ENCODE peak calls at places on chromosomes 3 and 15, in six cellular contexts. S, Z, K, N, Q and H are unnamed samples.
A peak's percentile ranks its signal among the peaks of the same experiment; 100 is the strongest.

GRCh38 chr15:26091184-26091583 is 228.1 kb upstream of the ATP10A start:
- DNase-seq in S (no peak), Z (no peak), K (no peak), N (peak; percentile 26), Q (no peak), H (no peak)

GRCh38 chr3:99891610-99892285 is 74.1 kb downstream of the CMSS1 start:
- DNase-seq in S (no peak), Z (no peak), K (no peak), N (no peak), Q (no peak), H (no peak)

GRCh38 chr3:45940004-45940780 is 3.1 kb upstream of the CXCR6 start:
- DNase-seq in S (no peak), Z (no peak), K (no peak), N (no peak), Q (no peak), H (no peak)

GRCh38 chr3:76943058-76943457 is 96.8 kb upstream of the ROBO2 start:
- DNase-seq in S (no peak), Z (no peak), K (no peak), N (no peak), Q (no peak), H (no peak)

GRCh38 chr15:58748787-58749531 is 548 bp downstream of the ADAM10 start:
- DNase-seq in S (peak; percentile 41), Z (peak; percentile 51), K (no peak), N (peak; percentile 42), Q (peak; percentile 61), H (no peak)

GRCh38 chr15:85296615-85297402 is 83.6 kb upstream of the AKAP13 start:
- DNase-seq in S (peak; percentile 66), Z (peak; percentile 71), K (peak; percentile 42), N (peak; percentile 76), Q (no peak), H (peak; percentile 20)

GRCh38 chr3:169771651-169772529 is 1.3 kb upstream of the MYNN start:
- DNase-seq in S (peak; percentile 56), Z (peak; percentile 58), K (peak; percentile 40), N (peak; percentile 60), Q (peak; percentile 38), H (peak; percentile 18)

GRCh38 chr15:78623786-78624497 is 3.1 kb upstream of the CHRNA3 start:
- DNase-seq in S (no peak), Z (no peak), K (no peak), N (no peak), Q (no peak), H (no peak)

GRCh38 chr3:126895178-126896066 is 87.5 kb upstream of the PLXNA1 start:
- DNase-seq in S (no peak), Z (no peak), K (no peak), N (peak; percentile 77), Q (no peak), H (peak; percentile 50)

GRCh38 chr3:23303601-23304217 is 100.6 kb downstream of the UBE2E2 start:
- DNase-seq in S (no peak), Z (no peak), K (no peak), N (no peak), Q (no peak), H (no peak)

GRCh38 chr3:31448035-31448881 is 84.5 kb upstream of the STT3B start:
- DNase-seq in S (no peak), Z (peak; percentile 25), K (no peak), N (peak; percentile 66), Q (no peak), H (no peak)

GRCh38 chr3:195808741-195809290 is 2.9 kb downstream of the MUC4 start:
- DNase-seq in S (no peak), Z (no peak), K (no peak), N (no peak), Q (no peak), H (no peak)

GRCh38 chr3:132145833-132146232 is 111.0 kb upstream of the CPNE4 start:
- DNase-seq in S (no peak), Z (no peak), K (no peak), N (peak; percentile 19), Q (no peak), H (no peak)

GRCh38 chr3:61863579-61863978 is 302.2 kb downstream of the PTPRG start:
- DNase-seq in S (no peak), Z (no peak), K (no peak), N (no peak), Q (no peak), H (no peak)

GRCh38 chr15:72340366-72340765 is 20.4 kb upstream of the CELF6 start:
- DNase-seq in S (no peak), Z (no peak), K (no peak), N (peak; percentile 6), Q (no peak), H (no peak)

GRCh38 chr15:78750566-78750965 is 60.7 kb downstream of the ADAMTS7 start:
- DNase-seq in S (peak; percentile 20), Z (no peak), K (no peak), N (no peak), Q (no peak), H (peak; percentile 73)

GRCh38 chr3:186930143-186930638 is at the start of gene ST6GAL1:
- DNase-seq in S (peak; percentile 62), Z (peak; percentile 78), K (no peak), N (peak; percentile 66), Q (peak; percentile 77), H (peak; percentile 82)

GRCh38 chr3:25604107-25604805 is 60.5 kb downstream of the TOP2B start:
- DNase-seq in S (no peak), Z (no peak), K (peak; percentile 67), N (peak; percentile 54), Q (no peak), H (no peak)